ENCODE peak calls at places on chromosomes 13 and 19, in four cellular contexts. Q is NAMALWA; X is activated T-helper 1 cell treated with Interleukin-2 at 50 U/mL for 16 hours; F is activated T-cell treated with anti-CD3 and anti-CD28 coated beads, Interleukin-2, amount 50 U/mL, for 24 hours. S is an unnamed sample.

GRCh38 chr19:609001-609340 is 19.3 kb downstream of the HCN2 start:
- DNase-seq in Q (no peak), X (no peak), F (no peak), S (no peak)

GRCh38 chr19:15393963-15394362 is 14.4 kb upstream of the AKAP8 start:
- DNase-seq in Q (no peak), X (no peak), F (no peak), S (no peak)

GRCh38 chr19:52638601-52639000 is 446 bp upstream of the ZNF83 start:
- DNase-seq in Q (no peak), X (no peak), F (no peak), S (peak; percentile 39)

GRCh38 chr19:33805840-33806433 is 9.3 kb downstream of the KCTD15 start:
- DNase-seq in Q (no peak), X (no peak), F (no peak), S (no peak)

GRCh38 chr13:112605531-112605990 is 17.6 kb upstream of the TUBGCP3 start:
- DNase-seq in Q (no peak), X (no peak), F (no peak), S (no peak)

GRCh38 chr19:36254848-36255247 is 39.9 kb downstream of the ZNF146 start:
- DNase-seq in Q (no peak), X (no peak), F (no peak), S (no peak)

GRCh38 chr13:26718872-26719271 is 41.7 kb downstream of the GPR12 start:
- DNase-seq in Q (no peak), X (no peak), F (no peak), S (no peak)

GRCh38 chr19:407501-408440 is 1.2 kb downstream of the C2CD4C start:
- DNase-seq in Q (no peak), X (no peak), F (no peak), S (peak; percentile 79)

GRCh38 chr19:2527716-2528115 is 51.8 kb downstream of the GADD45B start:
- DNase-seq in Q (no peak), X (no peak), F (no peak), S (no peak)

GRCh38 chr13:20426766-20427448 is 98.8 kb downstream of the CRYL1 start:
- DNase-seq in Q (no peak), X (no peak), F (no peak), S (no peak)

GRCh38 chr13:112454648-112455334 is 78.6 kb downstream of the SPACA7 start:
- DNase-seq in Q (no peak), X (no peak), F (peak; percentile 16), S (no peak)

GRCh38 chr19:58330458-58330857 is 3.7 kb downstream of the ZSCAN22 start:
- DNase-seq in Q (no peak), X (no peak), F (no peak), S (no peak)

GRCh38 chr13:30796833-30797601 is 61.7 kb downstream of the ALOX5AP start:
- DNase-seq in Q (no peak), X (no peak), F (peak; percentile 42), S (no peak)

GRCh38 chr19:46515879-46516350 is 20.2 kb upstream of the PNMA8B start:
- DNase-seq in Q (peak; percentile 74), X (no peak), F (no peak), S (no peak)

GRCh38 chr13:45205124-45205523 is 4.3 kb upstream of the KCTD4 start:
- DNase-seq in Q (no peak), X (no peak), F (no peak), S (no peak)

GRCh38 chr13:30346159-30346788 is 38.9 kb upstream of the KATNAL1 start:
- DNase-seq in Q (no peak), X (peak; percentile 39), F (peak; percentile 59), S (no peak)

GRCh38 chr19:6527893-6528543 is 2.8 kb upstream of the TNFSF9 start:
- DNase-seq in Q (peak; percentile 96), X (no peak), F (no peak), S (no peak)

GRCh38 chr13:113654175-113654560 is 3.8 kb downstream of the ATP4B start:
- DNase-seq in Q (no peak), X (no peak), F (no peak), S (peak; percentile 9)

GRCh38 chr13:25141042-25141441 is 31.0 kb downstream of the AMER2 start:
- DNase-seq in Q (no peak), X (no peak), F (no peak), S (no peak)

GRCh38 chr13:93320942-93321341 is 94.3 kb downstream of the GPC6 start:
- DNase-seq in Q (no peak), X (no peak), F (no peak), S (no peak)

GRCh38 chr19:48558018-48558684 is 6.2 kb downstream of the SULT2B1 start:
- DNase-seq in Q (no peak), X (no peak), F (no peak), S (peak; percentile 61)

GRCh38 chr13:37134411-37135041 is 29.1 kb upstream of the CSNK1A1L start:
- DNase-seq in Q (no peak), X (no peak), F (no peak), S (no peak)

GRCh38 chr19:38537071-38537847 is 80.5 kb downstream of the MAP4K1 start:
- DNase-seq in Q (no peak), X (no peak), F (no peak), S (no peak)

GRCh38 chr19:4709440-4710280 is 14.0 kb downstream of the DPP9 start:
- DNase-seq in Q (no peak), X (no peak), F (no peak), S (no peak)

GRCh38 chr19:5934779-5935472 is 20.9 kb downstream of the CAPS start:
- DNase-seq in Q (no peak), X (no peak), F (no peak), S (no peak)

GRCh38 chr13:72150502-72150901 is 283.5 kb upstream of the DACH1 start:
- DNase-seq in Q (no peak), X (no peak), F (no peak), S (no peak)